ENCODE peak calls at places on chromosomes 11 and 22, in six cellular contexts. One of them, this sample, is unnamed. For H3K4me1, the result is how much of the 10 kb centered on the place peaks cover.

GRCh38 chr22:48223488-48224190 is 1461.2 kb downstream of the TBC1D22A start:
- DNase-seq in transverse colon: no peak
- DNase-seq in cardiac muscle cell: no peak
- DNase-seq in PC-3: no peak
- DNase-seq in body of pancreas: no peak
- DNase-seq in right lobe of liver: no peak
- DNase-seq in this sample: no peak

GRCh38 chr11:68956142-68956541 is 24.6 kb downstream of the MRGPRD start:
- DNase-seq in transverse colon: no peak
- DNase-seq in body of pancreas: no peak
- DNase-seq in cardiac muscle cell: no peak
- DNase-seq in right lobe of liver: no peak
- DNase-seq in PC-3: no peak
- DNase-seq in this sample: no peak

GRCh38 chr11:111941963-111942362 is 4.8 kb downstream of the DIXDC1 start:
- DNase-seq in body of pancreas: no peak
- DNase-seq in PC-3: peak
- DNase-seq in cardiac muscle cell: no peak
- DNase-seq in right lobe of liver: no peak
- DNase-seq in transverse colon: no peak
- DNase-seq in this sample: no peak

GRCh38 chr11:119608781-119609180 is 120.2 kb downstream of the NECTIN1 start:
- DNase-seq in right lobe of liver: no peak
- DNase-seq in body of pancreas: no peak
- DNase-seq in cardiac muscle cell: no peak
- DNase-seq in transverse colon: no peak
- DNase-seq in PC-3: no peak
- DNase-seq in this sample: peak

GRCh38 chr11:944711-945470 is 19.2 kb downstream of the AP2A2 start:
- DNase-seq in cardiac muscle cell: peak
- DNase-seq in body of pancreas: no peak
- DNase-seq in right lobe of liver: no peak
- DNase-seq in transverse colon: no peak
- DNase-seq in PC-3: no peak
- DNase-seq in this sample: no peak

GRCh38 chr22:33867118-33867863 is 53.0 kb downstream of the LARGE1 start:
- DNase-seq in body of pancreas: no peak
- DNase-seq in right lobe of liver: no peak
- DNase-seq in transverse colon: peak
- DNase-seq in cardiac muscle cell: no peak
- DNase-seq in PC-3: peak
- DNase-seq in this sample: no peak

GRCh38 chr11:119111361-119111925 is 4.3 kb downstream of the C2CD2L start:
- DNase-seq in transverse colon: no peak
- DNase-seq in body of pancreas: no peak
- DNase-seq in right lobe of liver: no peak
- DNase-seq in PC-3: no peak
- DNase-seq in cardiac muscle cell: no peak
- DNase-seq in this sample: no peak

GRCh38 chr22:45905326-45905923 is 71.5 kb downstream of the WNT7B start:
- DNase-seq in transverse colon: no peak
- DNase-seq in body of pancreas: no peak
- DNase-seq in cardiac muscle cell: no peak
- DNase-seq in right lobe of liver: no peak
- DNase-seq in PC-3: no peak
- DNase-seq in this sample: no peak

GRCh38 chr11:8045839-8046238 is 35.2 kb upstream of the TUB start:
- DNase-seq in PC-3: no peak
- DNase-seq in right lobe of liver: no peak
- DNase-seq in cardiac muscle cell: no peak
- DNase-seq in transverse colon: no peak
- DNase-seq in body of pancreas: no peak
- DNase-seq in this sample: no peak

GRCh38 chr11:12587333-12587997 is 86.8 kb upstream of the TEAD1 start:
- DNase-seq in PC-3: peak
- DNase-seq in body of pancreas: no peak
- DNase-seq in cardiac muscle cell: peak
- DNase-seq in transverse colon: no peak
- DNase-seq in right lobe of liver: no peak
- DNase-seq in this sample: no peak

GRCh38 chr11:95076416-95076815 is 9.7 kb downstream of the SRSF8 start:
- DNase-seq in body of pancreas: peak
- DNase-seq in right lobe of liver: no peak
- DNase-seq in PC-3: peak
- DNase-seq in cardiac muscle cell: peak
- DNase-seq in transverse colon: no peak
- DNase-seq in this sample: no peak

GRCh38 chr11:1205987-1206331 is 16.9 kb upstream of the MUC5B start:
- DNase-seq in right lobe of liver: peak
- DNase-seq in transverse colon: no peak
- DNase-seq in body of pancreas: no peak
- DNase-seq in PC-3: no peak
- DNase-seq in cardiac muscle cell: no peak
- DNase-seq in this sample: no peak

GRCh38 chr22:37457093-37457893 is 28.9 kb downstream of the MFNG start:
- DNase-seq in body of pancreas: peak
- DNase-seq in right lobe of liver: peak
- DNase-seq in cardiac muscle cell: peak
- DNase-seq in PC-3: peak
- DNase-seq in transverse colon: peak
- DNase-seq in this sample: peak

GRCh38 chr11:14189874-14190273 is 169.1 kb downstream of the RRAS2 start:
- DNase-seq in transverse colon: peak
- DNase-seq in cardiac muscle cell: peak
- DNase-seq in body of pancreas: peak
- DNase-seq in PC-3: no peak
- DNase-seq in right lobe of liver: peak
- DNase-seq in this sample: no peak

GRCh38 chr11:83990160-83990733 is 704.1 kb upstream of the CCDC90B start:
- DNase-seq in cardiac muscle cell: no peak
- DNase-seq in right lobe of liver: no peak
- DNase-seq in body of pancreas: peak
- DNase-seq in transverse colon: no peak
- DNase-seq in PC-3: no peak
- DNase-seq in this sample: no peak

GRCh38 chr22:37804886-37805857 is 2.6 kb upstream of the GCAT start:
- DNase-seq in cardiac muscle cell: peak
- DNase-seq in transverse colon: peak
- DNase-seq in PC-3: peak
- DNase-seq in body of pancreas: peak
- DNase-seq in right lobe of liver: peak
- DNase-seq in this sample: peak

GRCh38 chr22:24424001-24424900 is 3.1 kb upstream of the ADORA2A start:
- DNase-seq in transverse colon: no peak
- DNase-seq in body of pancreas: no peak
- DNase-seq in PC-3: no peak
- DNase-seq in cardiac muscle cell: no peak
- DNase-seq in right lobe of liver: peak
- DNase-seq in this sample: peak

GRCh38 chr22:19244600-19245352 is 46.7 kb downstream of the CLTCL1 start:
- DNase-seq in body of pancreas: no peak
- DNase-seq in transverse colon: no peak
- DNase-seq in cardiac muscle cell: no peak
- DNase-seq in PC-3: no peak
- DNase-seq in right lobe of liver: no peak
- DNase-seq in this sample: no peak

GRCh38 chr11:68412593-68413475 is 47.7 kb upstream of the PPP6R3 start:
- DNase-seq in body of pancreas: peak
- DNase-seq in right lobe of liver: peak
- DNase-seq in PC-3: no peak
- DNase-seq in cardiac muscle cell: peak
- DNase-seq in transverse colon: no peak
- DNase-seq in this sample: no peak

GRCh38 chr22:44585559-44586121 is 87.6 kb upstream of the RTL6 start:
- DNase-seq in right lobe of liver: peak
- DNase-seq in cardiac muscle cell: no peak
- DNase-seq in body of pancreas: no peak
- DNase-seq in PC-3: no peak
- DNase-seq in transverse colon: no peak
- DNase-seq in this sample: no peak

GRCh38 chr11:12060385-12060980 is 49.9 kb upstream of the MICAL2 start:
- DNase-seq in PC-3: no peak
- DNase-seq in body of pancreas: no peak
- DNase-seq in cardiac muscle cell: no peak
- DNase-seq in transverse colon: no peak
- DNase-seq in right lobe of liver: peak
- DNase-seq in this sample: no peak

GRCh38 chr11:119491753-119492455 is 68.9 kb upstream of the THY1 start:
- DNase-seq in body of pancreas: no peak
- DNase-seq in transverse colon: no peak
- DNase-seq in cardiac muscle cell: peak
- DNase-seq in right lobe of liver: no peak
- DNase-seq in PC-3: peak
- DNase-seq in this sample: no peak

DNA sequence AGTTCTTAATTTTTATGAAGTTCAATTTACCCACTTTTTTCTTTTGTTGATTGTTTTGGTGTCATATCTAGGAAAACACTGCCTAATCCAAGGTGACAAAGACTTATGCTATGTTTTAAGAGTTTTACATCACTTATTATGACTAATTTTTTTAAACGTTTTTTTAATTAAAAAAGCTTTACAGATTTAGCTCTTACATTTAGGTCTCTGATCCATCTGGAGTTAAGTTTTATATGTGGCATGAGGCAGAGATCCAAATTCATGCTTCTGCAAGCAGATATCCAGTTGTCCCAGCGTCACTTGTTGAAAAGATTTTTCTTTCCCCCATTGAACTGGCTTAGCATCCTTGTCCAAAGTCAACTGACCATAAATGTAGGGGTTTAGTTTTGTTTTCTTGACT is 72.6 kb downstream of the PACSIN2 start:
- DNase-seq in PC-3: no peak
- DNase-seq in body of pancreas: no peak
- DNase-seq in cardiac muscle cell: no peak
- DNase-seq in transverse colon: no peak
- DNase-seq in right lobe of liver: no peak
- DNase-seq in this sample: no peak
- H3K4me1 ChIP-seq in PC-3: half or more
- H3K4me1 ChIP-seq in body of pancreas: half or more
- H3K4me1 ChIP-seq in cardiac muscle cell: under half
- H3K4me1 ChIP-seq in transverse colon: under half
- H3K4me1 ChIP-seq in right lobe of liver: under half
- H3K4me1 ChIP-seq in this sample: under half

DNA sequence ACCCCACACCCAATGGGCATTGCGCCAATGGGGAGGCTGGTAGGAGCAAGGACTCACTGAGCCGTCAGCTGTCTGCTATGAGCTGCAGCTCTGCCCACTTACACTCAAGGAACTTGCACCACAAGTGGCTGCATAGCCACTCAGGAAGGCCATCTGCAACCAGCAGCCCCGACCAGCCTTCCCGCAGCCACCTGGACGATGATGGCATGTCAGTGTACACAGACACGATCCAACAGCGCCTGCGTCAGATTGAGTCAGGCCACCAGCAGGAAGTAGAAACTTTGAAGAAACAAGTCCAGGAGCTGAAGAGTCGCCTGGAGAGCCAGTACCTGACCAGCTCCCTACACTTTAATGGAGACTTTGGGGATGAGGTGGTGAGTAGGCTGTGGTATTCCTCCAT is 59.8 kb upstream of the HORMAD2 start:
- DNase-seq in PC-3: no peak
- DNase-seq in body of pancreas: no peak
- DNase-seq in transverse colon: no peak
- DNase-seq in cardiac muscle cell: no peak
- DNase-seq in right lobe of liver: no peak
- DNase-seq in this sample: no peak
- H3K4me1 ChIP-seq in PC-3: under half
- H3K4me1 ChIP-seq in body of pancreas: under half
- H3K4me1 ChIP-seq in transverse colon: under half
- H3K4me1 ChIP-seq in cardiac muscle cell: under half
- H3K4me1 ChIP-seq in right lobe of liver: under half
- H3K4me1 ChIP-seq in this sample: under half

GRCh38 chr22:50207383-50208031 is 6.7 kb downstream of the SELENOO start:
- DNase-seq in body of pancreas: no peak
- DNase-seq in PC-3: no peak
- DNase-seq in right lobe of liver: no peak
- DNase-seq in transverse colon: peak
- DNase-seq in cardiac muscle cell: no peak
- DNase-seq in this sample: no peak
- H3K4me1 ChIP-seq in body of pancreas: under half
- H3K4me1 ChIP-seq in PC-3: under half
- H3K4me1 ChIP-seq in right lobe of liver: under half
- H3K4me1 ChIP-seq in transverse colon: under half
- H3K4me1 ChIP-seq in cardiac muscle cell: under half
- H3K4me1 ChIP-seq in this sample: under half

GRCh38 chr22:31100762-31101525 is 6.4 kb downstream of the SELENOM start:
- DNase-seq in PC-3: no peak
- DNase-seq in transverse colon: no peak
- DNase-seq in right lobe of liver: no peak
- DNase-seq in cardiac muscle cell: no peak
- DNase-seq in body of pancreas: no peak
- DNase-seq in this sample: no peak
- H3K4me1 ChIP-seq in PC-3: under half
- H3K4me1 ChIP-seq in transverse colon: under half
- H3K4me1 ChIP-seq in right lobe of liver: under half
- H3K4me1 ChIP-seq in cardiac muscle cell: under half
- H3K4me1 ChIP-seq in body of pancreas: under half
- H3K4me1 ChIP-seq in this sample: under half

GRCh38 chr11:86738615-86739014 is 61.7 kb upstream of the PRSS23 start:
- DNase-seq in transverse colon: no peak
- DNase-seq in PC-3: no peak
- DNase-seq in body of pancreas: no peak
- DNase-seq in right lobe of liver: no peak
- DNase-seq in cardiac muscle cell: no peak
- DNase-seq in this sample: no peak
- H3K4me1 ChIP-seq in transverse colon: under half
- H3K4me1 ChIP-seq in PC-3: half or more
- H3K4me1 ChIP-seq in body of pancreas: under half
- H3K4me1 ChIP-seq in right lobe of liver: under half
- H3K4me1 ChIP-seq in cardiac muscle cell: under half
- H3K4me1 ChIP-seq in this sample: under half

GRCh38 chr11:56396047-56396446 is 16.4 kb upstream of the OR5AL1 start:
- DNase-seq in cardiac muscle cell: no peak
- DNase-seq in right lobe of liver: no peak
- DNase-seq in body of pancreas: no peak
- DNase-seq in transverse colon: no peak
- DNase-seq in PC-3: no peak
- DNase-seq in this sample: no peak
- H3K4me1 ChIP-seq in cardiac muscle cell: under half
- H3K4me1 ChIP-seq in right lobe of liver: under half
- H3K4me1 ChIP-seq in body of pancreas: under half
- H3K4me1 ChIP-seq in transverse colon: under half
- H3K4me1 ChIP-seq in PC-3: under half
- H3K4me1 ChIP-seq in this sample: under half

This sample was measured in CD4-positive, alpha-beta memory T cell.